ENCODE peak calls at places on chromosomes 16 and 17, in four cellular contexts. F is psoas muscle, X is stomach, G is K562. H is an unnamed sample.

GRCh38 chr16:84042879-84043485 is 387 bp upstream of the SLC38A8 start:
- DNase-seq in F (no peak), X (no peak), G (peak; percentile 71), H (no peak)

GRCh38 chr16:68754117-68754792 is 17.2 kb downstream of the CDH1 start:
- DNase-seq in F (no peak), X (no peak), G (no peak), H (no peak)

GRCh38 chr17:75503337-75503950 is 11.9 kb downstream of the CASKIN2 start:
- DNase-seq in F (no peak), X (no peak), G (no peak), H (no peak)

GRCh38 chr16:30747799-30748633 is at the start of gene PHKG2:
- DNase-seq in F (peak; percentile 100), X (peak; percentile 100), G (peak; percentile 93), H (peak; percentile 99)

GRCh38 chr17:44199553-44200477 is at the start of gene ATXN7L3:
- DNase-seq in F (peak; percentile 100), X (peak; percentile 99), G (peak; percentile 94), H (peak; percentile 98)

GRCh38 chr17:15966183-15966878 is 21.4 kb downstream of the ADORA2B start:
- DNase-seq in F (no peak), X (peak; percentile 72), G (no peak), H (no peak)

GRCh38 chr17:79803997-79804855 is 7.3 kb upstream of the CBX8 start:
- DNase-seq in F (no peak), X (no peak), G (no peak), H (no peak)

GRCh38 chr17:7613769-7614421 is 802 bp downstream of the FXR2 start:
- DNase-seq in F (no peak), X (no peak), G (no peak), H (no peak)

GRCh38 chr17:75855310-75856061 is at the start of gene WBP2:
- DNase-seq in F (peak; percentile 98), X (peak; percentile 98), G (peak; percentile 93), H (peak; percentile 100)

GRCh38 chr16:14325921-14326401 is 254.8 kb downstream of the MRTFB start:
- DNase-seq in F (no peak), X (no peak), G (no peak), H (no peak)

GRCh38 chr17:75740631-75741077 is 19.4 kb downstream of the ITGB4 start:
- DNase-seq in F (no peak), X (no peak), G (no peak), H (no peak)

GRCh38 chr16:72224260-72224768 is 52.4 kb upstream of the PMFBP1 start:
- DNase-seq in F (no peak), X (no peak), G (no peak), H (no peak)

GRCh38 chr17:76737676-76738467 is at the start of gene MFSD11:
- DNase-seq in F (peak; percentile 93), X (peak; percentile 91), G (peak; percentile 89), H (no peak)

GRCh38 chr17:61478790-61479492 is 26.7 kb downstream of the TBX4 start:
- DNase-seq in F (no peak), X (no peak), G (peak; percentile 40), H (no peak)

GRCh38 chr17:8029121-8029520 is 9.7 kb upstream of the ALOX15B start:
- DNase-seq in F (no peak), X (no peak), G (no peak), H (no peak)

GRCh38 chr16:25922438-25922837 is 230.7 kb downstream of the HS3ST4 start:
- DNase-seq in F (no peak), X (no peak), G (no peak), H (no peak)

GRCh38 chr17:75697651-75698291 is 23.5 kb upstream of the ITGB4 start:
- DNase-seq in F (no peak), X (peak; percentile 65), G (no peak), H (no peak)

GRCh38 chr16:59339871-59340270 is 605.8 kb upstream of the GOT2 start:
- DNase-seq in F (no peak), X (no peak), G (no peak), H (no peak)

GRCh38 chr16:59341368-59341767 is 607.3 kb upstream of the GOT2 start:
- DNase-seq in F (no peak), X (no peak), G (no peak), H (no peak)

DNA sequence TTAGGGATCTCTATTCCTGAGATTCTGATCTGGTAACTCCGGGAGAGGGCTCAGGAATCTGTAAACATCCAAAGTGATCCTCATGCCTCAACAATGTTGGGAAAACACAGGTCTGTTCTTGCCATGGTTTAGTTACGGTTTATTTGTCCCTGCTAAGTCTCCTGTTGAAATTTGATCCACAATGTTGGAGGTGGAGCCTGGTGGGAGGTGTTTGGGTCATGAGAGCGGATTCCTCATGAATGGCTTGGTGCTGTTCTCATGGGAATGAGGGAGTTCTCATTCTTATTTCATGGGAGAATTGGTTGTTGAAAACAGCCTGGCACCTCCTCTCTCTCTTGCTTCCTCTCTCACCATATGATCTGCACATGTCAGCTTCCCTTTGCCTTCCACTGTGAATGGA is 608.6 kb upstream of the GOT2 start:
- DNase-seq in F (no peak), X (no peak), G (no peak), H (no peak)
- H3K9me3 ChIP-seq in F (no peaks in the 10 kb centered on the region), X (no peaks in the 10 kb centered on the region), G (no peaks in the 10 kb centered on the region), H (no peaks in the 10 kb centered on the region)

DNA sequence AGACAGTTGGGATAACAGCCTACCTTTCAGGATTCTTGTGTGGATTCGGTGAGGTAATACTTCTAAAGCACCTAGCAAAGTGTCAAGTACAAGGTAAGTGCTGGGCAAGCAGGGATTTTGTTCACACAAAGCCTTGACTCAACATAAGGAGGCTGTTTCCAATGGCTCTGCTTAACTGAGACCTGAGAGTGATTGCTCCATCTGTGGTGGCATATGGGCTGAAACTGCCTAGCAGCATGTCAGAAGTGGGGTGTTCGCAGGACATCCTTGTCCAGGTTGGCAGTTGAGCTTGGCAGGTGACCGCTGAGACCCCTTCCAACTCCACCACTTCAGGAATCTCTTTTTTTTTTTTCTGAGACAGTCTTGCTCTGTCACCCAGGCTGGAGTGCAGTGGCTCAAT is 19.8 kb downstream of the IL4R start:
- DNase-seq in F (no peak), X (no peak), G (no peak), H (no peak)
- H3K9me3 ChIP-seq in F (no peaks in the 10 kb centered on the region), X (no peaks in the 10 kb centered on the region), G (no peaks in the 10 kb centered on the region), H (no peaks in the 10 kb centered on the region)

DNA sequence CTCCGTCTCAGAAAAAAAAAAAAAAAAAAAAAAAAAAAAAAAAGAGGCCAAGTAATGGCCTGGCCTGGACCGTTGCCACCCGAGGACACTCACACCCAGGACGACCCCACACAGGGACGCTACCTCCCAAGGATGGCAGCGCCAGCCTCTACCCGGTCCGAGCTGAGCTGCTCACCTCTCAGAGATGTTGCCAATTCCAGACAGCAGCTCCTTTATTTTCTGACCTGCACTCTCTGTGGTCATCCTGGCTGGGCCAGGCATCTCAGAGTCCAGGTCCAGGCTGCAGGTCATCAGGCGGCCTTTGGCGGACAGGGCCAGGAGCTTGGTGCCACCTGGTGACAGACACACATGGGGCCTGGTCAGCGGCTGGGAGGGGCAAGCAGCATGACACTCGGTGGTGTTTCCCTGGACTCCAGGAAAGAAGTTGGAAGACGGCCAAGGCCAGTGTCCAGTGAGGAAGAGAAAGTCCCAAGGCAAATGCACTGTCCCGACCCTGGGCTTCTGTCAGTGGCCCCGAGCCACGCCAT is 3.1 kb downstream of the FAAP100 start:
- DNase-seq in F (no peak), X (no peak), G (no peak), H (no peak)
- H3K9me3 ChIP-seq in F (no peaks in the 10 kb centered on the region), X (no peaks in the 10 kb centered on the region), G (no peaks in the 10 kb centered on the region), H (no peaks in the 10 kb centered on the region)

GRCh38 chr17:27085517-27085916 is 208.4 kb upstream of the WSB1 start:
- DNase-seq in F (no peak), X (no peak), G (no peak), H (no peak)
- H3K9me3 ChIP-seq in F (no peaks in the 10 kb centered on the region), X (no peaks in the 10 kb centered on the region), G (no peaks in the 10 kb centered on the region), H (no peaks in the 10 kb centered on the region)

DNA sequence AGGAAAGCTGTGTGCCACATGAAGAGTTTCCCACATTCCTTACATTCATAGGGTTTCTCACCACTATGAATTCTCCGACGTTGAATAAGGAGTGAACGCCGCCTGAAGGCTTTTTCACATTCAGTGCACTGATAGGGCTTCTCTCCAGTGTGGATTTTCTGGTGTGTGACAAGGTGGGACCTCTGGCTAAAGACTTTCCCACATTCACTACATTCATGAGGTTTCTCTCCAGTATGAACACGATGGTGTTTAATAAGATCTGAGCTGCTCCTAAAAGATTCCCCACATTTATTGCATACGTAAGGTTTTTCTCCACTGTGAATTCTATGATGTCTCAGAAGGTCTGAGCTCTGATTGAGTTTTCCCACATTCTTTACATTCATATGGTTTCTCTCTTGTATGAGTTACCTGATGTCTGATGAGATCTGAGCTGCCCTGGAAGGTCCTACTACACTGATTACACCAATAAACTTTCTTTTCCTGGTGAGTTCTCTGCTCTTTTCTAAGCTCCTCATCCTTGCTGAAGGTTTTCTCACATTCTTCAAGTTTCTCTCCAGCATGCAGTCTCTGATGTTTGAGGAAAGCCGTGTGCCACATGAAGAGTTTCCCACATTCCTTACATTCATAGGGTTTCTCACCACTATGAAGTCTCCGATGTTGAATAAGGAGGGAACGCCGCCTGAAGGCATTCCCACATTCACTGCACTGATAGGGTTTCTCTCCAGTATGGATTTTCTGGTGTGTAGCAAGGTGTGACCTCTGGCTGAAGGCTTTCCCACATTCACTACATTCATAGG is 10.0 kb downstream of the ZNF594 start:
- DNase-seq in F (no peak), X (no peak), G (no peak), H (no peak)
- H3K9me3 ChIP-seq in F (peaks cover 100% of the 10 kb centered on the region), X (peaks cover 88% of the 10 kb centered on the region), G (peaks cover 25% of the 10 kb centered on the region), H (peaks cover 83% of the 10 kb centered on the region)